ENCODE peak calls at places on chromosomes 2 and 18, in ten cellular contexts. E is uterus, Q is GM18507, K is activated T-helper 1 cell treated with Interleukin-2 at 50 U/mL for 16 hours, U is H4, P is iris pigment epithelial cell, A is ELF-1, V is left lobe of liver, M is foreskin keratinocyte, I is HFFc6. D is an unnamed sample.

GRCh38 chr18:23641937-23642666 is 20.6 kb downstream of the ANKRD29 start:
- DNase-seq in V (no peak), K (no peak), U (no peak), M (no peak), I (no peak), P (no peak), E (no peak), A (no peak), Q (no peak), D (no peak)

GRCh38 chr2:43139996-43140621 is 86.3 kb downstream of the ZFP36L2 start:
- DNase-seq in V (no peak), E (peak), U (no peak), I (peak), P (no peak), M (no peak), A (peak), Q (no peak), K (no peak), D (no peak)

GRCh38 chr2:231425811-231426703 is 30.5 kb downstream of the B3GNT7 start:
- DNase-seq in V (no peak), E (no peak), K (peak), Q (no peak), I (no peak), P (no peak), A (peak), U (no peak), M (no peak), D (no peak)

GRCh38 chr2:68119504-68119903 is 38.2 kb upstream of the PNO1 start:
- DNase-seq in U (no peak), I (no peak), A (no peak), P (no peak), Q (no peak), E (no peak), V (no peak), M (no peak), K (no peak), D (no peak)

GRCh38 chr2:68225119-68225632 is 27.2 kb downstream of the PPP3R1 start:
- DNase-seq in V (no peak), K (peak), E (no peak), A (peak), P (peak), Q (no peak), U (peak), M (no peak), I (no peak), D (no peak)

GRCh38 chr2:235793163-235793752 is 299.4 kb downstream of the AGAP1 start:
- DNase-seq in M (peak), A (peak), K (no peak), E (no peak), Q (no peak), P (peak), V (no peak), I (peak), U (no peak), D (no peak)

GRCh38 chr18:79574938-79575525 is 104.6 kb upstream of the CTDP1 start:
- DNase-seq in K (no peak), I (no peak), V (peak), Q (no peak), M (no peak), P (no peak), U (no peak), E (peak), A (no peak), D (no peak)

GRCh38 chr2:52810460-52810859 is 957.1 kb upstream of the CHAC2 start:
- DNase-seq in Q (no peak), I (peak), P (peak), U (peak), V (no peak), K (no peak), M (no peak), A (peak), E (no peak), D (no peak)

GRCh38 chr2:43484323-43484930 is 111.4 kb downstream of the THADA start:
- DNase-seq in E (no peak), M (no peak), Q (no peak), V (no peak), A (no peak), U (peak), K (no peak), P (peak), I (peak), D (peak)

GRCh38 chr18:56541790-56542189 is 96.6 kb downstream of the TXNL1 start:
- DNase-seq in V (no peak), Q (no peak), U (no peak), I (no peak), K (no peak), E (no peak), M (no peak), A (no peak), P (no peak), D (no peak)

GRCh38 chr2:9832586-9832985 is 10.7 kb upstream of the TAF1B start:
- DNase-seq in E (no peak), U (no peak), P (no peak), K (no peak), V (no peak), Q (no peak), A (no peak), I (peak), M (peak), D (no peak)

GRCh38 chr2:79219383-79219988 is 59.9 kb upstream of the REG3A start:
- DNase-seq in E (no peak), U (peak), I (peak), K (no peak), A (peak), M (no peak), P (peak), V (no peak), Q (no peak), D (peak)

GRCh38 chr2:54331095-54331835 is 75.2 kb upstream of the TSPYL6 start:
- DNase-seq in V (no peak), Q (no peak), K (no peak), A (no peak), U (no peak), M (no peak), I (no peak), P (no peak), E (no peak), D (no peak)